ENCODE peak calls at places on chromosomes 4 and X, in seven cellular contexts. Y is HepG2, G is SK-N-SH, F is HCT116, T is K562, K is GM12878, R is H1. H is an unnamed sample.

GRCh38 chr4:155639674-155640529 is 26.7 kb upstream of the GUCY1A1 start:
- DNase-seq in Y (no peak), G (no peak), F (no peak), T (no peak), K (peak; percentile 45), R (no peak), H (no peak)

GRCh38 chr4:84490663-84491062 is 8.4 kb downstream of the NKX6-1 start:
- DNase-seq in Y (no peak), G (no peak), F (no peak), T (no peak), K (no peak), R (no peak), H (no peak)

GRCh38 chr4:101198741-101199339 is 148.5 kb downstream of the PPP3CA start:
- DNase-seq in Y (peak; percentile 20), G (no peak), F (no peak), T (no peak), K (no peak), R (no peak), H (no peak)

GRCh38 chr4:16573744-16574143 is 324.7 kb downstream of the LDB2 start:
- DNase-seq in Y (no peak), G (no peak), F (no peak), T (no peak), K (no peak), R (no peak), H (no peak)

GRCh38 chr4:115596265-115597001 is 483.0 kb upstream of the NDST4 start:
- DNase-seq in Y (no peak), G (no peak), F (no peak), T (no peak), K (no peak), R (no peak), H (no peak)

GRCh38 chr4:52655505-52655904 is 3.6 kb downstream of the USP46 start:
- DNase-seq in Y (no peak), G (no peak), F (no peak), T (no peak), K (no peak), R (no peak), H (peak; percentile 49)

GRCh38 chr4:13992975-13993495 is 365.5 kb upstream of the BOD1L1 start:
- DNase-seq in Y (no peak), G (no peak), F (no peak), T (no peak), K (no peak), R (no peak), H (no peak)

GRCh38 chrX:22220941-22221340 is 51.8 kb upstream of the CBLL2 start:
- DNase-seq in Y (no peak), G (no peak), F (peak; percentile 2), T (no peak), K (no peak), R (no peak), H (no peak)

GRCh38 chrX:154083134-154083517 is 14.4 kb downstream of the MECP2 start:
- DNase-seq in Y (no peak), G (no peak), F (no peak), T (no peak), K (no peak), R (no peak), H (no peak)

GRCh38 chr4:21177092-21177491 is 476.8 kb downstream of the PACRGL start:
- DNase-seq in Y (no peak), G (no peak), F (no peak), T (no peak), K (no peak), R (no peak), H (no peak)

GRCh38 chr4:138561906-138562305 is 319.8 kb upstream of the SLC7A11 start:
- DNase-seq in Y (no peak), G (no peak), F (no peak), T (no peak), K (no peak), R (no peak), H (no peak)

GRCh38 chr4:21801661-21802355 is 146.8 kb downstream of the KCNIP4 start:
- DNase-seq in Y (no peak), G (no peak), F (no peak), T (no peak), K (no peak), R (no peak), H (no peak)

GRCh38 chr4:52107336-52107735 is 56.2 kb downstream of the SPATA18 start:
- DNase-seq in Y (no peak), G (no peak), F (no peak), T (no peak), K (no peak), R (no peak), H (no peak)

GRCh38 chr4:114807759-114808404 is 209.3 kb downstream of the UGT8 start:
- DNase-seq in Y (peak; percentile 42), G (peak; percentile 38), F (peak; percentile 42), T (peak; percentile 52), K (no peak), R (peak; percentile 64), H (no peak)

GRCh38 chr4:168102403-168102802 is 10.1 kb downstream of the ANXA10 start:
- DNase-seq in Y (no peak), G (no peak), F (no peak), T (no peak), K (no peak), R (no peak), H (no peak)

GRCh38 chr4:38745881-38746280 is 36.9 kb downstream of the TLR10 start:
- DNase-seq in Y (no peak), G (no peak), F (no peak), T (no peak), K (no peak), R (no peak), H (no peak)

GRCh38 chrX:46165411-46165810 is 379.8 kb downstream of the ZNF674 start:
- DNase-seq in Y (no peak), G (no peak), F (no peak), T (no peak), K (no peak), R (no peak), H (no peak)

GRCh38 chr4:116092961-116093360 is 979.5 kb upstream of the NDST4 start:
- DNase-seq in Y (no peak), G (no peak), F (no peak), T (no peak), K (no peak), R (no peak), H (no peak)

GRCh38 chr4:147580396-147580795 is 36.8 kb upstream of the TMEM184C start:
- DNase-seq in Y (no peak), G (no peak), F (no peak), T (no peak), K (no peak), R (peak; percentile 6), H (no peak)

GRCh38 chrX:72358313-72358712 is 52.6 kb upstream of the CITED1 start:
- DNase-seq in Y (no peak), G (no peak), F (no peak), T (no peak), K (no peak), R (no peak), H (no peak)

GRCh38 chr4:136893638-136894037 is 638.7 kb downstream of the PCDH18 start:
- DNase-seq in Y (no peak), G (no peak), F (no peak), T (no peak), K (no peak), R (no peak), H (no peak)

GRCh38 chrX:72142931-72143709 is 11.4 kb upstream of the RTL5 start:
- DNase-seq in Y (no peak), G (no peak), F (no peak), T (no peak), K (no peak), R (no peak), H (no peak)

GRCh38 chr4:184165291-184165690 is 52.4 kb downstream of the ENPP6 start:
- DNase-seq in Y (no peak), G (no peak), F (no peak), T (no peak), K (no peak), R (no peak), H (no peak)

DNA sequence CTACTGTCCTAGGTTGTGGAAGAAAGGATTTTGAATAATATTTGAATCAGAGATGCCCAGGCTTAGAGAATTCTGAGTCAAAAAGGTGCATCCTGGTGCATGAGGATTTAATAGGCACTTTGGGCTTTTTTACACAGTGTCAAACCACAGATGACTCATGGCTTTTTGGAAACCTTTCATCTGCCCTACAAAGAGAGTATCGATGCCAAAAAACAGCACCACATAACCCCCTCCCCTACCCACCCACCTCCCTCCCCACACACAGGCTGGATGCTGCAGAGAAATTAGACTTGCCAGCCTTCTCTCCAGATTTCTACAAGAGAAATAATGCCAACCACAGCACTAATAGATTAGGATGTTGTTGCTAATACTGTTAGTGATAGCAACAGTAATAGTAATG is 779.3 kb downstream of the NLGN4X start:
- DNase-seq in Y (no peak), G (no peak), F (no peak), T (no peak), K (no peak), R (no peak), H (no peak)
- TF ChIP-seq JUND in Y (no peak), G (no peak), F (no peak), T (no peak), K (no peak), R (no peak), H (no peak)

DNA sequence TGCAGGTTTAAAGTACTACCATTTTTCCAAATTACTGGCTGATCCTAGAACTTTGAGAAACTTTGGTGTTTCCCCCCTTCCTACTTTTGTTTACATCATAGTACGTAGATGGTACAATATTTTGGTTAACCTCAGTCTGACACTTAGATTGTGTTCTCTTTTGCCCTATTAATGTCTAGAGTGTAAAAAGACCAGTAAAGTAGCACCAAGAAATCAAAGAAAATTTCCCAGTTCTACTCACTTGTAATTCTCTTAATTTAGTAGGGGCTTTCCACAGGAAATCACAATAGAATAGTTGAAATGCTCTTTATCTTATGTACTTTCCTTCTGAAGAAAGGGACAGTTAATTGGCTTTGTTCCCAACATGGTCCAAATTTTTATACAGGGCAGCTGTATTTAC is 51.6 kb downstream of the NFKB1 start:
- DNase-seq in Y (no peak), G (no peak), F (no peak), T (no peak), K (no peak), R (no peak), H (no peak)
- TF ChIP-seq JUND in Y (no peak), G (no peak), F (no peak), T (no peak), K (no peak), R (no peak), H (no peak)

DNA sequence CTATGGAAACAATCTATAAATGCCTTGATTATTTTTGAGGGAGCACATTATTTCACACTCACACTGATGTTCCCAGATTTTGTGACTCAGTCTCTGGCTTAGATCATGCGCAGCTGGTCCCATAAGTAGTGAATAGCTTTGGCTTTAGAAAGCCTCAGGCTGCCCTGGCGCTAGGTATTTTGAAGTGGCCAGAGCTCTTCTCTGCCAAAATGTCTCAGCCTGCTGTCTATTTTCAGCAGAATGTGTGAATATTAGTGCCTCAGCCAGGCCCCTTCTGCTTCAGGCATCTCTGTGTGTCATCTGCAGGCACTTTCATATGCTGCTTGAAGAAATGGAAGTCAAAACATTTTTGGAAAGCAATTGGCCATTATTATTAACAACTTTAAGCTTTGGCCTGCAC is 931.0 kb upstream of the INTU start:
- DNase-seq in Y (no peak), G (no peak), F (no peak), T (no peak), K (no peak), R (no peak), H (no peak)
- TF ChIP-seq JUND in Y (no peak), G (no peak), F (no peak), T (no peak), K (no peak), R (no peak), H (no peak)

DNA sequence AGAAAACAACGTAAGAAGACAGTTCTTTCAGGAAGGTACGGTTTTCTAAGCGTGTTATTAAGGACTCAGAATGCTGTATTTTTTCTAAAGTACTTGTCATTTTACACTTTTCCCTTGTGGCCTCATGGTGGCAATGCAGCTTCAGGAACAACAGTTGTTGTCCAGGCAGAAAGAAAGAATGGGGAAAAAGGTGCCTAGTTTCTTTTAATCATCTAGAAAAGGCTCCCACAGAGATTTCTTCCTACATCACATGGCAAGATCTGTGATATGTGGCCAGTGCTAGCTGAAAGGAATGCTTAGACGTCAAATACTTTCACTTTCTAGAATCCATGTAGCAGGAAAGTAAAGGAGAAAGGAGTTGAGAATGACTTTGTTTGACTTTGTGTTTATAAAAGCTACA is 49.0 kb upstream of the TRAM1L1 start:
- DNase-seq in Y (peak; percentile 20), G (peak; percentile 30), F (peak; percentile 67), T (no peak), K (peak; percentile 0), R (no peak), H (peak; percentile 16)
- TF ChIP-seq JUND in Y (no peak), G (no peak), F (no peak), T (no peak), K (no peak), R (no peak), H (no peak)